ENCODE peak calls at places on chromosomes 5 and 9, in four cellular contexts. One of them, this sample, is unnamed.
A peak's percentile ranks its signal among the peaks of the same experiment; 100 is the strongest.

GRCh38 chr5:84032404-84032803 is 311.7 kb upstream of the HAPLN1 start:
- DNase-seq in adrenal gland: no peak
- DNase-seq in lower leg skin: no peak
- DNase-seq in body of pancreas: no peak
- DNase-seq in this sample: no peak

GRCh38 chr5:179343021-179343781 is 2.1 kb downstream of the ADAMTS2 start:
- DNase-seq in adrenal gland: no peak
- DNase-seq in lower leg skin: no peak
- DNase-seq in body of pancreas: no peak
- DNase-seq in this sample: no peak

GRCh38 chr5:72835633-72836032 is 19.2 kb downstream of the TNPO1 start:
- DNase-seq in adrenal gland: no peak
- DNase-seq in lower leg skin: no peak
- DNase-seq in body of pancreas: no peak
- DNase-seq in this sample: no peak

GRCh38 chr9:111831371-111832108 is 36.8 kb upstream of the SHOC1 start:
- DNase-seq in adrenal gland: no peak
- DNase-seq in lower leg skin: no peak
- DNase-seq in body of pancreas: no peak
- DNase-seq in this sample: no peak

GRCh38 chr5:149012350-149012749 is 50.5 kb downstream of the SH3TC2 start:
- DNase-seq in adrenal gland: no peak
- DNase-seq in lower leg skin: no peak
- DNase-seq in body of pancreas: no peak
- DNase-seq in this sample: no peak

GRCh38 chr5:38926121-38926520 is 80.3 kb downstream of the OSMR start:
- DNase-seq in adrenal gland: no peak
- DNase-seq in lower leg skin: no peak
- DNase-seq in body of pancreas: no peak
- DNase-seq in this sample: no peak

GRCh38 chr9:134134949-134135342 is 936 bp upstream of the WDR5 start:
- DNase-seq in adrenal gland: no peak
- DNase-seq in lower leg skin: no peak
- DNase-seq in body of pancreas: no peak
- DNase-seq in this sample: no peak

GRCh38 chr5:14463629-14464028 is 118.0 kb upstream of the OTULINL start:
- DNase-seq in adrenal gland: no peak
- DNase-seq in lower leg skin: no peak
- DNase-seq in body of pancreas: no peak
- DNase-seq in this sample: no peak

GRCh38 chr5:114977979-114978573 is 191.6 kb downstream of the TRIM36 start:
- DNase-seq in adrenal gland: no peak
- DNase-seq in lower leg skin: no peak
- DNase-seq in body of pancreas: no peak
- DNase-seq in this sample: no peak

GRCh38 chr9:129552064-129552463 is 68.8 kb downstream of the C9orf50 start:
- DNase-seq in adrenal gland: peak; percentile 11
- DNase-seq in lower leg skin: no peak
- DNase-seq in body of pancreas: no peak
- DNase-seq in this sample: no peak

GRCh38 chr9:123655681-123656423 is 274.1 kb downstream of the DENND1A start:
- DNase-seq in adrenal gland: no peak
- DNase-seq in lower leg skin: no peak
- DNase-seq in body of pancreas: no peak
- DNase-seq in this sample: no peak

GRCh38 chr9:86407022-86407421 is 52.8 kb upstream of the TUT7 start:
- DNase-seq in adrenal gland: peak; percentile 90
- DNase-seq in lower leg skin: peak; percentile 39
- DNase-seq in body of pancreas: peak; percentile 86
- DNase-seq in this sample: no peak

GRCh38 chr5:173187054-173187743 is 42.9 kb downstream of the BNIP1 start:
- DNase-seq in adrenal gland: no peak
- DNase-seq in lower leg skin: no peak
- DNase-seq in body of pancreas: no peak
- DNase-seq in this sample: no peak

GRCh38 chr5:151950681-151951080 is 26.0 kb upstream of the GLRA1 start:
- DNase-seq in adrenal gland: no peak
- DNase-seq in lower leg skin: no peak
- DNase-seq in body of pancreas: no peak
- DNase-seq in this sample: no peak

GRCh38 chr5:136337788-136338187 is 27.6 kb downstream of the TRPC7 start:
- DNase-seq in adrenal gland: no peak
- DNase-seq in lower leg skin: no peak
- DNase-seq in body of pancreas: no peak
- DNase-seq in this sample: no peak

GRCh38 chr5:50967388-50968039 is 301.1 kb downstream of the PARP8 start:
- DNase-seq in adrenal gland: no peak
- DNase-seq in lower leg skin: no peak
- DNase-seq in body of pancreas: no peak
- DNase-seq in this sample: no peak

GRCh38 chr5:95959051-95959963 is 2.3 kb downstream of the ELL2 start:
- DNase-seq in adrenal gland: no peak
- DNase-seq in lower leg skin: no peak
- DNase-seq in body of pancreas: no peak
- DNase-seq in this sample: no peak

GRCh38 chr5:99775189-99775588 is 760.0 kb upstream of the FAM174A start:
- DNase-seq in adrenal gland: no peak
- DNase-seq in lower leg skin: no peak
- DNase-seq in body of pancreas: no peak
- DNase-seq in this sample: no peak

GRCh38 chr9:18238752-18239151 is 235.2 kb upstream of the ADAMTSL1 start:
- DNase-seq in adrenal gland: no peak
- DNase-seq in lower leg skin: no peak
- DNase-seq in body of pancreas: no peak
- DNase-seq in this sample: no peak

GRCh38 chr5:75337366-75338021 is 474 bp downstream of the HMGCR start:
- DNase-seq in adrenal gland: peak; percentile 54
- DNase-seq in lower leg skin: peak; percentile 44
- DNase-seq in body of pancreas: no peak
- DNase-seq in this sample: peak; percentile 55

GRCh38 chr9:93467062-93467416 is 13.7 kb upstream of the FAM120AOS start:
- DNase-seq in adrenal gland: no peak
- DNase-seq in lower leg skin: no peak
- DNase-seq in body of pancreas: no peak
- DNase-seq in this sample: no peak

GRCh38 chr5:151570512-151571269 is 20.4 kb downstream of the FAT2 start:
- DNase-seq in adrenal gland: no peak
- DNase-seq in lower leg skin: peak; percentile 51
- DNase-seq in body of pancreas: no peak
- DNase-seq in this sample: no peak

GRCh38 chr9:90271707-90272106 is 370.9 kb downstream of the DIRAS2 start:
- DNase-seq in adrenal gland: no peak
- DNase-seq in lower leg skin: no peak
- DNase-seq in body of pancreas: peak; percentile 13
- DNase-seq in this sample: no peak

GRCh38 chr5:78527054-78527884 is 121.3 kb downstream of the LHFPL2 start:
- DNase-seq in adrenal gland: peak; percentile 75
- DNase-seq in lower leg skin: peak; percentile 86
- DNase-seq in body of pancreas: peak; percentile 69
- DNase-seq in this sample: peak; percentile 52

GRCh38 chr5:172113036-172113435 is 75.0 kb downstream of the STK10 start:
- DNase-seq in adrenal gland: no peak
- DNase-seq in lower leg skin: no peak
- DNase-seq in body of pancreas: no peak
- DNase-seq in this sample: no peak

GRCh38 chr9:119092125-119092524 is 277.1 kb downstream of the BRINP1 start:
- DNase-seq in adrenal gland: no peak
- DNase-seq in lower leg skin: no peak
- DNase-seq in body of pancreas: no peak
- DNase-seq in this sample: no peak

GRCh38 chr5:119363271-119363670 is 7.5 kb downstream of the TNFAIP8 start:
- DNase-seq in adrenal gland: no peak
- DNase-seq in lower leg skin: no peak
- DNase-seq in body of pancreas: no peak
- DNase-seq in this sample: no peak

GRCh38 chr5:119359737-119360413 is 4.1 kb downstream of the TNFAIP8 start:
- DNase-seq in adrenal gland: no peak
- DNase-seq in lower leg skin: no peak
- DNase-seq in body of pancreas: no peak
- DNase-seq in this sample: no peak

GRCh38 chr5:119360905-119361605 is 5.2 kb downstream of the TNFAIP8 start:
- DNase-seq in adrenal gland: no peak
- DNase-seq in lower leg skin: no peak
- DNase-seq in body of pancreas: no peak
- DNase-seq in this sample: no peak

GRCh38 chr5:119362714-119363113 is 6.9 kb downstream of the TNFAIP8 start:
- DNase-seq in adrenal gland: no peak
- DNase-seq in lower leg skin: no peak
- DNase-seq in body of pancreas: no peak
- DNase-seq in this sample: no peak

GRCh38 chr5:119361723-119362122 is 5.9 kb downstream of the TNFAIP8 start:
- DNase-seq in adrenal gland: no peak
- DNase-seq in lower leg skin: no peak
- DNase-seq in body of pancreas: no peak
- DNase-seq in this sample: no peak
- TF ChIP-seq POLR2A in adrenal gland: no peak
- TF ChIP-seq POLR2A in lower leg skin: no peak
- TF ChIP-seq POLR2A in body of pancreas: no peak
- TF ChIP-seq POLR2A in this sample: no peak

DNA sequence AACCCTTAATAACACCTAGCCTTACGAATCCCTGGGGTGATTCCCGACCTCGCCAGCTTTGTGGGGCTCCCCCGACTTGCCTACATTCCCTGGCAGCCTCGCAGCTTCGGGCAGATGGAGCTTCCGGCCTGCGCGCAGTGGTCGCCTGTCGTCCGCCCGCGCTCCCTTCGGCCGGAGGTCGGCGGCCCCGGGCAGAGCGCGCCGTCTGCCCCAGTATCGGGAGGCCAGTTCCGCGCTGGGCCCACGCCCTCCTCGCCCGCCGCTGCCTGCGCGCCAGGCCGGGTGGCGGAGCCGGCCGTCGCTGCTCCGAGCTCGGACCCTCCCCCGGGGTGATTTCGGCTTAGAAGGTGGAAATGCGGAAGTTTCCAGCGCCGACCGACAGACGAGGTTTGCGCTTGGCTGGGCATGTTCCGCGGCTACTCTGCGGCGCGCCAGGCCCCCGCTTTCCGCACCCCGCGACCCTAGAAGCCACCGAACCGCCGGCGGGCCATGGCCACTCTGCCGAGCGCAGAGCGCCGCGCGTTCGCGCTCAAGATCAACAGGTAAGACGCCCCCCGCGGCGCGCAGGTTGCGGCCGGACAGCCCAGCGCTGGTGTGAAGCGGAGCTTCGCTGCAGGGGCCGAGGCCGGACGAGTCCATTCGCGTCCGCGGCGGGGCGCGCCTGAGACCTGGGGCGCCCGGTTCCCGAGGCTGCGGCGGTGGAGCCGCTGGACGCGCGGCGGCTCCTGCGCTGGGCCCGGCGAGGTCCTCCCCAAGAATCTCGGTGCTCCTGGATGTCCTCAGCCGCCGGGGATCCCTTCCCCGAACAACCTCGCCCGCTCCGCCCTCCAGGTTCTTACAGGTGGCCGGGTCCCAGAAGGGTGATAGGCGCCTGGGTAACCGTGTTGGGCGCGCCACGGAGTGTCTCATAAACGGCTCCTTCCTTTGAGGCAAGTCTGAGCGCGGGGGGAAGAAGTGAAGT is at the start of gene DOCK8:
- DNase-seq in adrenal gland: peak; percentile 77
- DNase-seq in lower leg skin: peak; percentile 33
- DNase-seq in body of pancreas: peak; percentile 80
- DNase-seq in this sample: peak; percentile 82
- TF ChIP-seq POLR2A in adrenal gland: peak; percentile 69
- TF ChIP-seq POLR2A in lower leg skin: no peak
- TF ChIP-seq POLR2A in body of pancreas: peak; percentile 86
- TF ChIP-seq POLR2A in this sample: no peak

GRCh38 chr5:16500024-16500423 is 34.4 kb upstream of the ZNF622 start:
- DNase-seq in adrenal gland: no peak
- DNase-seq in lower leg skin: no peak
- DNase-seq in body of pancreas: no peak
- DNase-seq in this sample: no peak

GRCh38 chr5:16502866-16503265 is 37.3 kb upstream of the ZNF622 start:
- DNase-seq in adrenal gland: no peak
- DNase-seq in lower leg skin: no peak
- DNase-seq in body of pancreas: no peak
- DNase-seq in this sample: no peak

GRCh38 chr5:16493261-16493660 is 27.7 kb upstream of the ZNF622 start:
- DNase-seq in adrenal gland: no peak
- DNase-seq in lower leg skin: no peak
- DNase-seq in body of pancreas: no peak
- DNase-seq in this sample: no peak

GRCh38 chr5:16492398-16493175 is 27.0 kb upstream of the ZNF622 start:
- DNase-seq in adrenal gland: no peak
- DNase-seq in lower leg skin: peak; percentile 86
- DNase-seq in body of pancreas: peak; percentile 75
- DNase-seq in this sample: peak; percentile 77

DNA sequence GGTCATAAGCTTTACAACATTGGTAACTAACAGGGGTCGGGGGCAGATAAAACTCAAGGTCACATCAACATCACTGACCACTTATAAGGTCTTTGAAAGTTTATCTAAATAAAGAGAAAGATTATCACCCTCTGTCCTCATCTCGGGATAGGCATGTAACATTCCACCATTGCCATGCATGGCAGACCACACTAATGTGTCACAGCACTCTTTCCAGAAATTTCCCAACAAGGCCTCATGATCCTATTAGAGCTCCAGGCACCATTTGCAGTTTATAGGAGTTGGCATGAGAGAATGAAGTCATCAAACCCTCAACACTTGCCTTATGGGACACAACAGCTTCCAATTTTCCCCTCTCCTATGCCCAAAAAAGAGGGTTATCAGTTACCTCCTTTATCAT is 31.9 kb upstream of the ZNF622 start:
- DNase-seq in adrenal gland: no peak
- DNase-seq in lower leg skin: no peak
- DNase-seq in body of pancreas: no peak
- DNase-seq in this sample: no peak
- TF ChIP-seq POLR2A in adrenal gland: no peak
- TF ChIP-seq POLR2A in lower leg skin: no peak
- TF ChIP-seq POLR2A in body of pancreas: no peak
- TF ChIP-seq POLR2A in this sample: no peak

DNA sequence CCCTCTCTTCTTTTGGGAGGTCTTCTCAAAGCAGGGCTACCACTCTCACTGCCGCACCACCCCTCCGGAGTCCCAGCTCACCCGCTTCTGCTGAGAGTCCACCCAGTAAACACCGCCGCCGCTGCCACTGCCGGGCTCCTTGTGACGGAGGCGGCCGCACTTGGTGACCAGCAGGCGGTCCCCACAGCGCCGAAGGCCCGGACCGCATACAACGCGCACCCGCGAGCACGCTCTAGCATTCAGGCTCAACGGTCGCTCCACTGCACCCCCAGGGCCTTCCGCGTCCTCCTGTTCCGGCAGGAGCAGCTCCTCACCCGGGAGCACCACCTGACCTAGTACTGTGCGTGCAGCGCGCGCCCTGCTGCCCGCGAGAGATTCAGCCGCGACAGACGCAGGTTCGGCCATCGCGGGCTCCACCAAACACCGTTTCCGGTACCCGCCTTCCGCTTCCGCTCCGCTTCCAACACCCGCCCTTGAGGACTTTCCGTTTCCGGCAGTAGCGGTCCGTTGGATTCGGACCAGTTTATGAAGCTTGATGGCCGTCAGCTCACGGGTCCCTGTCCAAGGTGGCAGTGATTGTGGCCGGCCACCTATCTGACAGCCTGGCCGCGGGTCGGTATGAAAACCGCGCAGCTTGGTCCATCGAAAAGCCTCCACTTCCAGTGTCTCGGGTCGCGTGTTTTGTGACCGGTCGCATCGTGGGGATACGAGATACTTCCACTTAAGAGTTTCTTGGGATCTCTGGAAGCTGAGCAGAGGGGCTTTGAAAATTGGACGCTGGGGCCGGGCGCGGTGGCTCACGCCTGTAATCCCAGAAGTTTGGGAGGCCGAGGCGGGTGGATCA is at the start of gene EXOSC3:
- DNase-seq in adrenal gland: peak; percentile 91
- DNase-seq in lower leg skin: peak; percentile 85
- DNase-seq in body of pancreas: peak; percentile 86
- DNase-seq in this sample: peak; percentile 95
- TF ChIP-seq POLR2A in adrenal gland: peak; percentile 79
- TF ChIP-seq POLR2A in lower leg skin: no peak
- TF ChIP-seq POLR2A in body of pancreas: peak; percentile 84
- TF ChIP-seq POLR2A in this sample: no peak